ENCODE peak calls at places on chromosomes 7 and 10, in six cellular contexts. One of them, this sample, is unnamed. For H3K4me1, the result is how much of the 10 kb centered on the place peaks cover.

GRCh38 chr10:132608511-132609195 is 71.1 kb downstream of the INPP5A start:
- DNase-seq in esophagus muscularis mucosa: no peak
- DNase-seq in small intestine: no peak
- DNase-seq in esophagus squamous epithelium: no peak
- DNase-seq in psoas muscle: no peak
- DNase-seq in heart right ventricle: no peak
- DNase-seq in this sample: no peak

GRCh38 chr7:134547738-134548054 is 1.2 kb upstream of the AKR1B15 start:
- DNase-seq in esophagus muscularis mucosa: no peak
- DNase-seq in small intestine: no peak
- DNase-seq in esophagus squamous epithelium: no peak
- DNase-seq in psoas muscle: peak
- DNase-seq in heart right ventricle: peak
- DNase-seq in this sample: peak

GRCh38 chr7:116271980-116272886 is 61.9 kb downstream of the TES start:
- DNase-seq in esophagus muscularis mucosa: no peak
- DNase-seq in small intestine: no peak
- DNase-seq in esophagus squamous epithelium: no peak
- DNase-seq in psoas muscle: peak
- DNase-seq in heart right ventricle: peak
- DNase-seq in this sample: peak

GRCh38 chr7:147405621-147406020 is 1184.9 kb upstream of the C7orf33 start:
- DNase-seq in esophagus muscularis mucosa: no peak
- DNase-seq in small intestine: no peak
- DNase-seq in esophagus squamous epithelium: no peak
- DNase-seq in psoas muscle: no peak
- DNase-seq in heart right ventricle: no peak
- DNase-seq in this sample: no peak

GRCh38 chr10:75247797-75248196 is 12.0 kb upstream of the COMTD1 start:
- DNase-seq in esophagus muscularis mucosa: no peak
- DNase-seq in small intestine: no peak
- DNase-seq in esophagus squamous epithelium: no peak
- DNase-seq in psoas muscle: no peak
- DNase-seq in heart right ventricle: no peak
- DNase-seq in this sample: no peak

GRCh38 chr7:70619130-70619529 is 512.8 kb upstream of the GALNT17 start:
- DNase-seq in esophagus muscularis mucosa: no peak
- DNase-seq in small intestine: peak
- DNase-seq in esophagus squamous epithelium: no peak
- DNase-seq in psoas muscle: no peak
- DNase-seq in heart right ventricle: no peak
- DNase-seq in this sample: no peak

GRCh38 chr7:83550100-83550499 is 98.8 kb downstream of the SEMA3E start:
- DNase-seq in esophagus muscularis mucosa: no peak
- DNase-seq in small intestine: no peak
- DNase-seq in esophagus squamous epithelium: no peak
- DNase-seq in psoas muscle: no peak
- DNase-seq in heart right ventricle: no peak
- DNase-seq in this sample: no peak

GRCh38 chr7:30921540-30921930 is 9.9 kb downstream of the AQP1 start:
- DNase-seq in esophagus muscularis mucosa: no peak
- DNase-seq in small intestine: no peak
- DNase-seq in esophagus squamous epithelium: no peak
- DNase-seq in psoas muscle: no peak
- DNase-seq in heart right ventricle: no peak
- DNase-seq in this sample: no peak

GRCh38 chr10:13219685-13220670 is 14.2 kb downstream of the UCMA start:
- DNase-seq in esophagus muscularis mucosa: no peak
- DNase-seq in small intestine: peak
- DNase-seq in esophagus squamous epithelium: no peak
- DNase-seq in psoas muscle: peak
- DNase-seq in heart right ventricle: no peak
- DNase-seq in this sample: no peak

GRCh38 chr7:81846398-81846797 is 76.6 kb upstream of the HGF start:
- DNase-seq in esophagus muscularis mucosa: no peak
- DNase-seq in small intestine: peak
- DNase-seq in esophagus squamous epithelium: no peak
- DNase-seq in psoas muscle: no peak
- DNase-seq in heart right ventricle: peak
- DNase-seq in this sample: no peak

GRCh38 chr7:92680458-92680857 is 90.3 kb upstream of the FAM133B start:
- DNase-seq in esophagus muscularis mucosa: no peak
- DNase-seq in small intestine: no peak
- DNase-seq in esophagus squamous epithelium: no peak
- DNase-seq in psoas muscle: no peak
- DNase-seq in heart right ventricle: no peak
- DNase-seq in this sample: no peak

GRCh38 chr10:14658331-14659122 is 116.2 kb downstream of the FAM107B start:
- DNase-seq in esophagus muscularis mucosa: no peak
- DNase-seq in small intestine: no peak
- DNase-seq in esophagus squamous epithelium: no peak
- DNase-seq in psoas muscle: no peak
- DNase-seq in heart right ventricle: no peak
- DNase-seq in this sample: no peak

GRCh38 chr7:94700926-94701554 is 45.1 kb upstream of the SGCE start:
- DNase-seq in esophagus muscularis mucosa: no peak
- DNase-seq in small intestine: no peak
- DNase-seq in esophagus squamous epithelium: no peak
- DNase-seq in psoas muscle: no peak
- DNase-seq in heart right ventricle: no peak
- DNase-seq in this sample: no peak

GRCh38 chr7:126948664-126949063 is 304.1 kb downstream of the GRM8 start:
- DNase-seq in esophagus muscularis mucosa: no peak
- DNase-seq in small intestine: no peak
- DNase-seq in esophagus squamous epithelium: no peak
- DNase-seq in psoas muscle: no peak
- DNase-seq in heart right ventricle: no peak
- DNase-seq in this sample: no peak

GRCh38 chr7:121102619-121103018 is 114.1 kb downstream of the CPED1 start:
- DNase-seq in esophagus muscularis mucosa: no peak
- DNase-seq in small intestine: no peak
- DNase-seq in esophagus squamous epithelium: no peak
- DNase-seq in psoas muscle: no peak
- DNase-seq in heart right ventricle: no peak
- DNase-seq in this sample: no peak

GRCh38 chr10:112565434-112566053 is 118.5 kb downstream of the VTI1A start:
- DNase-seq in esophagus muscularis mucosa: no peak
- DNase-seq in small intestine: peak
- DNase-seq in esophagus squamous epithelium: no peak
- DNase-seq in psoas muscle: no peak
- DNase-seq in heart right ventricle: peak
- DNase-seq in this sample: no peak

DNA sequence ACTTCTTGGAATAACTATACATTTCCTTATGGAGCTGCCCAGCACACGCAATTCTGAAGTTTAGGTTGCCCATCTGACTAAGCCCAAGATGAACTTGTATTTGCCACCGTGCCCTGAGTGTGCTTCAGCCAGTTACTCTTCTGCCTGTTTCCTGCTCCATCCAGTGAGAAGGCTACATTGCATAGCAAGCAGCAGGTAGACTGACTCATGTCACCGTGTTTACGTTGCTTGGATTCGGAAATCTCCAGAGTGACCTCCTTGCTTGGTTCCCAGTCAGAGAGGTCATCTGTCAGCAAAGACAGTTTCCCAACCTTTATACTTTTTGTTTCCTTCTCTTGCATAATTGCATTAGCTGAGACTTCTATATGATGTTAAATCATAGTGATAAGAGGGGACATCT is 30.9 kb downstream of the NACAD start:
- DNase-seq in esophagus muscularis mucosa: no peak
- DNase-seq in small intestine: no peak
- DNase-seq in esophagus squamous epithelium: no peak
- DNase-seq in psoas muscle: no peak
- DNase-seq in heart right ventricle: no peak
- DNase-seq in this sample: no peak
- H3K4me1 ChIP-seq in esophagus muscularis mucosa: under half
- H3K4me1 ChIP-seq in small intestine: under half
- H3K4me1 ChIP-seq in esophagus squamous epithelium: under half
- H3K4me1 ChIP-seq in psoas muscle: under half
- H3K4me1 ChIP-seq in heart right ventricle: under half
- H3K4me1 ChIP-seq in this sample: under half

GRCh38 chr10:44969854-44970253 is 8.8 kb downstream of the DEPP1 start:
- DNase-seq in esophagus muscularis mucosa: no peak
- DNase-seq in small intestine: no peak
- DNase-seq in esophagus squamous epithelium: no peak
- DNase-seq in psoas muscle: peak
- DNase-seq in heart right ventricle: no peak
- DNase-seq in this sample: no peak
- H3K4me1 ChIP-seq in esophagus muscularis mucosa: half or more
- H3K4me1 ChIP-seq in small intestine: under half
- H3K4me1 ChIP-seq in esophagus squamous epithelium: half or more
- H3K4me1 ChIP-seq in psoas muscle: half or more
- H3K4me1 ChIP-seq in heart right ventricle: half or more
- H3K4me1 ChIP-seq in this sample: half or more

GRCh38 chr10:80503584-80504157 is 34.0 kb upstream of the SH2D4B start:
- DNase-seq in esophagus muscularis mucosa: no peak
- DNase-seq in small intestine: no peak
- DNase-seq in esophagus squamous epithelium: no peak
- DNase-seq in psoas muscle: no peak
- DNase-seq in heart right ventricle: no peak
- DNase-seq in this sample: no peak
- H3K4me1 ChIP-seq in esophagus muscularis mucosa: half or more
- H3K4me1 ChIP-seq in small intestine: under half
- H3K4me1 ChIP-seq in esophagus squamous epithelium: half or more
- H3K4me1 ChIP-seq in psoas muscle: under half
- H3K4me1 ChIP-seq in heart right ventricle: half or more
- H3K4me1 ChIP-seq in this sample: half or more

GRCh38 chr7:28062197-28062988 is 118.2 kb downstream of the JAZF1 start:
- DNase-seq in esophagus muscularis mucosa: no peak
- DNase-seq in small intestine: peak
- DNase-seq in esophagus squamous epithelium: no peak
- DNase-seq in psoas muscle: peak
- DNase-seq in heart right ventricle: peak
- DNase-seq in this sample: peak

GRCh38 chr7:28065308-28065707 is 115.3 kb downstream of the JAZF1 start:
- DNase-seq in esophagus muscularis mucosa: no peak
- DNase-seq in small intestine: no peak
- DNase-seq in esophagus squamous epithelium: no peak
- DNase-seq in psoas muscle: no peak
- DNase-seq in heart right ventricle: no peak
- DNase-seq in this sample: no peak

GRCh38 chr7:28055161-28055544 is 125.4 kb downstream of the JAZF1 start:
- DNase-seq in esophagus muscularis mucosa: no peak
- DNase-seq in small intestine: no peak
- DNase-seq in esophagus squamous epithelium: no peak
- DNase-seq in psoas muscle: no peak
- DNase-seq in heart right ventricle: no peak
- DNase-seq in this sample: no peak

GRCh38 chr7:28061824-28062196 is 118.8 kb downstream of the JAZF1 start:
- DNase-seq in esophagus muscularis mucosa: no peak
- DNase-seq in small intestine: no peak
- DNase-seq in esophagus squamous epithelium: no peak
- DNase-seq in psoas muscle: no peak
- DNase-seq in heart right ventricle: no peak
- DNase-seq in this sample: no peak

GRCh38 chr7:28060371-28060950 is 120.1 kb downstream of the JAZF1 start:
- DNase-seq in esophagus muscularis mucosa: no peak
- DNase-seq in small intestine: no peak
- DNase-seq in esophagus squamous epithelium: no peak
- DNase-seq in psoas muscle: no peak
- DNase-seq in heart right ventricle: no peak
- DNase-seq in this sample: no peak
- H3K4me1 ChIP-seq in esophagus muscularis mucosa: under half
- H3K4me1 ChIP-seq in small intestine: under half
- H3K4me1 ChIP-seq in esophagus squamous epithelium: under half
- H3K4me1 ChIP-seq in psoas muscle: under half
- H3K4me1 ChIP-seq in heart right ventricle: under half
- H3K4me1 ChIP-seq in this sample: under half

GRCh38 chr7:150362989-150363769 is 5.4 kb upstream of the REPIN1 start:
- DNase-seq in esophagus muscularis mucosa: no peak
- DNase-seq in small intestine: no peak
- DNase-seq in esophagus squamous epithelium: no peak
- DNase-seq in psoas muscle: no peak
- DNase-seq in heart right ventricle: no peak
- DNase-seq in this sample: no peak
- H3K4me1 ChIP-seq in esophagus muscularis mucosa: under half
- H3K4me1 ChIP-seq in small intestine: under half
- H3K4me1 ChIP-seq in esophagus squamous epithelium: under half
- H3K4me1 ChIP-seq in psoas muscle: under half
- H3K4me1 ChIP-seq in heart right ventricle: under half
- H3K4me1 ChIP-seq in this sample: under half

GRCh38 chr10:128062837-128063563 is 63.2 kb downstream of the MKI67 start:
- DNase-seq in esophagus muscularis mucosa: no peak
- DNase-seq in small intestine: peak
- DNase-seq in esophagus squamous epithelium: no peak
- DNase-seq in psoas muscle: no peak
- DNase-seq in heart right ventricle: peak
- DNase-seq in this sample: no peak

GRCh38 chr10:128059915-128060314 is 66.3 kb downstream of the MKI67 start:
- DNase-seq in esophagus muscularis mucosa: no peak
- DNase-seq in small intestine: no peak
- DNase-seq in esophagus squamous epithelium: no peak
- DNase-seq in psoas muscle: no peak
- DNase-seq in heart right ventricle: no peak
- DNase-seq in this sample: no peak

GRCh38 chr10:128062331-128062730 is 63.9 kb downstream of the MKI67 start:
- DNase-seq in esophagus muscularis mucosa: no peak
- DNase-seq in small intestine: no peak
- DNase-seq in esophagus squamous epithelium: no peak
- DNase-seq in psoas muscle: no peak
- DNase-seq in heart right ventricle: no peak
- DNase-seq in this sample: no peak

GRCh38 chr10:128060341-128060851 is 65.8 kb downstream of the MKI67 start:
- DNase-seq in esophagus muscularis mucosa: no peak
- DNase-seq in small intestine: no peak
- DNase-seq in esophagus squamous epithelium: no peak
- DNase-seq in psoas muscle: no peak
- DNase-seq in heart right ventricle: no peak
- DNase-seq in this sample: no peak

DNA sequence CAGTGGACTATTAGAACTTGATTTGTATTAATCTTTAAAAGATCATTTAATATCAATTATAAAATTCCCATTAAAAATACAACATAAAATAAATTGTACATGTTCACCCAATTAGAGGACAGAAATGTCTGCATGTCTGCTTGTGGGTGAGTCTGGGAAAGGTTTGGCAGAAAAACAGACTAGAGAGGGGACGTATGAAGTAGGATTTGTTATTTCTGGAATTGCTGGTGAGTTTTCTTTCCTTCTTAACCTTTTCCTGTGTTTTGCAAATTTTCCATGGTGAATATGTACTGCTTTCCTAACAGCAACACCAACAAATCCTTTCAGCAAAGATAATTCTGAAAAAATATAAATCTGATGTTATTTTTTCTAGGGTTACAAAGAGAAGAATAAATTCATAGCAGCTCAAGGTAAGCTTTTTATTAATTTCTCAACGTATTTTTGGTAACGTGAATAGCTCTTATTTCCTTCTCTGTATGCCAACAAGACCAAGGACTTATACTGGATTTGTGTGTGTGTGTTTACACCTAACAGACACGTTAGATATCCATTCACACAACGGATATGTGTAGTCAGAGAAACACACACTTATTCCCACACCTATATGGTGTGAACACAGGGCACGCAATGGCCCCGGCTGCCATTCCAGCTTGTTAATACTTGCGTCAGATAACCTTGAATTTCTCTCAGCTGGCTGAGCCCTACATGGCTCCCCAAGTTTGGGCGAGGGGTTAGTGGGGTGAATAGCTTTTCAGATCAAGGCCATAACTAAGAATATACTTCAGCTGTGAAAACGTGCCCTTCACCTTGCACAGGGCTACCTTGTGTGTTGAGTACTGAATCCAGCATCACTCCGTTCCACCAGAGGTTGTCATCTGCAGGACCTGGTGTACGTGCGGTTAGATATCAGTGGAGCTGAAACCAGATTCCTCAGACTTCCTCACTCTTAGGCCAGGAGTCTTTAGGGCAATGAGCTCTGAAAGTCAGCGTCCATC is 64.6 kb downstream of the MKI67 start:
- DNase-seq in esophagus muscularis mucosa: no peak
- DNase-seq in small intestine: no peak
- DNase-seq in esophagus squamous epithelium: no peak
- DNase-seq in psoas muscle: no peak
- DNase-seq in heart right ventricle: no peak
- DNase-seq in this sample: no peak
- H3K4me1 ChIP-seq in esophagus muscularis mucosa: under half
- H3K4me1 ChIP-seq in small intestine: under half
- H3K4me1 ChIP-seq in esophagus squamous epithelium: under half
- H3K4me1 ChIP-seq in psoas muscle: under half
- H3K4me1 ChIP-seq in heart right ventricle: under half
- H3K4me1 ChIP-seq in this sample: under half

This sample was measured in right atrium auricular region.